ENCODE peak calls at places on chromosome 7, in seven cellular contexts. S, M, W, X, L, U and Y are unnamed samples.
A peak's percentile ranks its signal among the peaks of the same experiment; 100 is the strongest.

GRCh38 chr7:135971366-135971725 is 5.8 kb downstream of the MTPN start:
- DNase-seq in S (no peak), M (no peak), W (no peak), X (no peak), L (no peak), U (no peak), Y (no peak)

GRCh38 chr7:142745091-142745635 is 4.1 kb upstream of the PRSS1 start:
- DNase-seq in S (no peak), M (no peak), W (no peak), X (peak; percentile 14), L (no peak), U (no peak), Y (no peak)

GRCh38 chr7:157267516-157267915 is 69.3 kb upstream of the DNAJB6 start:
- DNase-seq in S (no peak), M (no peak), W (no peak), X (no peak), L (no peak), U (no peak), Y (no peak)

GRCh38 chr7:142587578-142588191 is 161.6 kb upstream of the PRSS1 start:
- DNase-seq in S (peak; percentile 60), M (peak; percentile 88), W (no peak), X (peak; percentile 73), L (no peak), U (peak; percentile 15), Y (peak; percentile 85)

GRCh38 chr7:123979876-123980275 is 53.0 kb downstream of the TMEM229A start:
- DNase-seq in S (no peak), M (no peak), W (no peak), X (no peak), L (no peak), U (no peak), Y (peak; percentile 85)

GRCh38 chr7:48899932-48900331 is 24.4 kb upstream of the CDC14C start:
- DNase-seq in S (no peak), M (no peak), W (no peak), X (no peak), L (no peak), U (no peak), Y (peak; percentile 21)

GRCh38 chr7:92763636-92764423 is 72.5 kb downstream of the CDK6 start:
- DNase-seq in S (peak; percentile 63), M (peak; percentile 78), W (no peak), X (peak; percentile 68), L (no peak), U (peak; percentile 16), Y (peak; percentile 57)

GRCh38 chr7:129805086-129805719 is 147.6 kb downstream of the UBE2H start:
- DNase-seq in S (no peak), M (no peak), W (peak; percentile 66), X (no peak), L (no peak), U (no peak), Y (no peak)

GRCh38 chr7:124020060-124020459 is 12.8 kb downstream of the TMEM229A start:
- DNase-seq in S (no peak), M (no peak), W (no peak), X (no peak), L (no peak), U (no peak), Y (no peak)

GRCh38 chr7:95209778-95210177 is 114.6 kb downstream of the PON1 start:
- DNase-seq in S (no peak), M (no peak), W (no peak), X (no peak), L (no peak), U (no peak), Y (no peak)

GRCh38 chr7:502296-502695 is 17.4 kb downstream of the PDGFA start:
- DNase-seq in S (no peak), M (no peak), W (peak; percentile 48), X (no peak), L (peak; percentile 9), U (no peak), Y (no peak)

GRCh38 chr7:107152011-107152410 is 16.8 kb upstream of the HBP1 start:
- DNase-seq in S (no peak), M (no peak), W (no peak), X (no peak), L (no peak), U (no peak), Y (no peak)

GRCh38 chr7:3381073-3381685 is 80.1 kb downstream of the SDK1 start:
- DNase-seq in S (no peak), M (no peak), W (no peak), X (no peak), L (no peak), U (no peak), Y (no peak)

GRCh38 chr7:46696741-46697140 is 775.7 kb upstream of the IGFBP3 start:
- DNase-seq in S (no peak), M (no peak), W (no peak), X (no peak), L (no peak), U (no peak), Y (no peak)

GRCh38 chr7:158327012-158327411 is 260.6 kb downstream of the PTPRN2 start:
- DNase-seq in S (no peak), M (no peak), W (no peak), X (no peak), L (no peak), U (no peak), Y (no peak)

GRCh38 chr7:31893365-31893764 is 176.8 kb downstream of the PDE1C start:
- DNase-seq in S (no peak), M (no peak), W (no peak), X (no peak), L (no peak), U (no peak), Y (no peak)

GRCh38 chr7:6385909-6386560 is 61.7 kb downstream of the DAGLB start:
- DNase-seq in S (no peak), M (no peak), W (no peak), X (no peak), L (no peak), U (no peak), Y (no peak)

GRCh38 chr7:110157631-110158362 is 933.1 kb upstream of the LRRN3 start:
- DNase-seq in S (no peak), M (no peak), W (no peak), X (no peak), L (no peak), U (no peak), Y (no peak)

GRCh38 chr7:103809229-103809994 is 180.0 kb downstream of the RELN start:
- DNase-seq in S (no peak), M (no peak), W (no peak), X (peak; percentile 50), L (no peak), U (no peak), Y (no peak)

GRCh38 chr7:137898839-137899681 is 52.3 kb upstream of the DGKI start:
- DNase-seq in S (peak; percentile 58), M (peak; percentile 71), W (peak; percentile 77), X (peak; percentile 91), L (peak; percentile 85), U (peak; percentile 83), Y (peak; percentile 83)

GRCh38 chr7:108525327-108525984 is 479 bp downstream of the PNPLA8 start:
- DNase-seq in S (peak; percentile 44), M (peak; percentile 83), W (no peak), X (peak; percentile 66), L (peak; percentile 85), U (peak; percentile 81), Y (peak; percentile 93)

GRCh38 chr7:8973601-8974000 is 540.2 kb downstream of the NXPH1 start:
- DNase-seq in S (no peak), M (no peak), W (no peak), X (no peak), L (no peak), U (no peak), Y (no peak)

GRCh38 chr7:106595922-106596321 is 65.0 kb downstream of the CCDC71L start:
- DNase-seq in S (no peak), M (no peak), W (no peak), X (no peak), L (no peak), U (no peak), Y (no peak)

GRCh38 chr7:99097730-99098129 is 46.2 kb downstream of the SMURF1 start:
- DNase-seq in S (no peak), M (no peak), W (no peak), X (no peak), L (no peak), U (no peak), Y (no peak)

GRCh38 chr7:33725641-33726040 is 179.7 kb upstream of the BMPER start:
- DNase-seq in S (no peak), M (no peak), W (no peak), X (no peak), L (no peak), U (no peak), Y (no peak)
- H3K27ac ChIP-seq in S (no peak overlapping the region), M (no peak overlapping the region), W (no peak overlapping the region), X (no peak overlapping the region), L (no peak overlapping the region), U (no peak overlapping the region), Y (peak overlapping the region; percentile 11)

GRCh38 chr7:19122018-19122588 is 4.7 kb upstream of the TWIST1 start:
- DNase-seq in S (no peak), M (peak; percentile 23), W (no peak), X (no peak), L (no peak), U (no peak), Y (peak; percentile 77)
- TF ChIP-seq CTCF in S (peak; percentile 9), M (peak; percentile 71), W (no peak), X (peak; percentile 32), L (peak; percentile 49), U (peak; percentile 60), Y (peak; percentile 92)

DNA sequence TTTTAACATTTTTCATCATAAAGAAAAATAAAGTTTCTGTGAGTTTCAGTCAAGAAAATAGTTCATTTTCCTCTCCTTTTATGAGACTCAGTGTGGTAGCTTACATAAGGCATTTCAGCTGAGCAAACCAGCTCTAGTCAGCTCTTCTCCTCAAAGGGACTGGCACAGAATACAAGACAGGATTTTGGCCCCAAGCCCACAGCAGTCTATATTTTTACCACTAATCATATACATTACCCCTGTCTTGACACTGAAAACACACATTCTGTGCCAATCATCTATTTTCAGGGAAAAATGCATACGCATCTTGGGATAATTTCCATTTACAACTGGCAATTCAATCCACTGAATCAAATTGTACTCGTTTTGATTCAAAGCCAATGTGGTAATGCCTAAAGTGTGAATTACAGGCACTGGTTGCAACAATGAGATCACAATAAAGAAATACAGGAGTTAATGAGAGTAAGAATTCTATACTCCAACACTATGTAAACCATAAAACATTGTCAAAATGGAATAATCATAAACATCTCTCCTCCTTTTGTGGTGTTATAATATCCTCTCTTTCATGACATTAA is 186.4 kb downstream of the CACNA2D1 start:
- DNase-seq in S (no peak), M (no peak), W (no peak), X (no peak), L (no peak), U (no peak), Y (no peak)
- H3K27ac ChIP-seq in S (no peak overlapping the region), M (no peak overlapping the region), W (no peak overlapping the region), X (no peak overlapping the region), L (no peak overlapping the region), U (no peak overlapping the region), Y (no peak overlapping the region)

DNA sequence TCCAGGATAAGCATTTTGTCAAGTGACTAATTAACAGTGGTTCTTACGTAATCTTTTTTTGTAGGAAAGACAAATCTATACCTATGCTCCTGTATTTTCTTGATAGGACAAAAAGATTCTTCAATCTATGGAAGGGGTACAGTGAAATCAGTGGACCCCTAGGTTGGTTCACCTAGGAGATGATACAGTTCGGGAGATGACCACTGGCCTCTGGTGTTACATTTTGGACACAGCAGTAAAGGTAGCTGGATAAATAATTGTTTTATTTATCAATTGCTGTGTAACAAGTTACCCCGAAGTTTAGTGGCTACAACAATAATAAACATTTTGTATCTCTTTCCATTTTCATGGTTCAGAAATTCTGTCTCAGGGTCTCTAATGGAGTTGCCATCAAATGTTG is 288.2 kb upstream of the MAGI2 start:
- DNase-seq in S (no peak), M (no peak), W (no peak), X (no peak), L (no peak), U (no peak), Y (peak; percentile 10)
- TF ChIP-seq CTCF in S (no peak), M (peak; percentile 40), W (no peak), X (no peak), L (peak; percentile 30), U (peak; percentile 17), Y (peak; percentile 39)